ENCODE peak calls at places on chromosomes 11 and 22, in five cellular contexts. One of them, this sample, is unnamed.

GRCh38 chr11:48036011-48036410 is 55.7 kb downstream of the PTPRJ start:
- DNase-seq in IMR-90: peak
- DNase-seq in GM12878: no peak
- DNase-seq in HepG2: no peak
- DNase-seq in K562: no peak
- DNase-seq in this sample: no peak

GRCh38 chr22:50342651-50343540 is at the start of gene PPP6R2:
- DNase-seq in HepG2: peak
- DNase-seq in GM12878: no peak
- DNase-seq in IMR-90: peak
- DNase-seq in K562: peak
- DNase-seq in this sample: peak

GRCh38 chr22:26580240-26580962 is 9.5 kb downstream of the TPST2 start:
- DNase-seq in IMR-90: no peak
- DNase-seq in HepG2: no peak
- DNase-seq in GM12878: no peak
- DNase-seq in K562: no peak
- DNase-seq in this sample: no peak

GRCh38 chr11:64998141-64998540 is 1.4 kb upstream of the BATF2 start:
- DNase-seq in HepG2: peak
- DNase-seq in GM12878: no peak
- DNase-seq in K562: peak
- DNase-seq in IMR-90: no peak
- DNase-seq in this sample: peak

GRCh38 chr22:21070690-21071615 is 25.2 kb downstream of the LRRC74B start:
- DNase-seq in GM12878: no peak
- DNase-seq in K562: peak
- DNase-seq in HepG2: no peak
- DNase-seq in IMR-90: no peak
- DNase-seq in this sample: no peak

GRCh38 chr11:61698173-61698965 is 18.2 kb downstream of the DAGLA start:
- DNase-seq in IMR-90: no peak
- DNase-seq in HepG2: no peak
- DNase-seq in K562: no peak
- DNase-seq in GM12878: no peak
- DNase-seq in this sample: no peak

GRCh38 chr11:108135845-108136599 is 14.7 kb downstream of the ACAT1 start:
- DNase-seq in HepG2: no peak
- DNase-seq in IMR-90: peak
- DNase-seq in K562: no peak
- DNase-seq in GM12878: no peak
- DNase-seq in this sample: no peak

GRCh38 chr11:8309862-8310261 is 46.2 kb upstream of the LMO1 start:
- DNase-seq in IMR-90: no peak
- DNase-seq in K562: no peak
- DNase-seq in GM12878: no peak
- DNase-seq in HepG2: no peak
- DNase-seq in this sample: peak

GRCh38 chr11:47784785-47785381 is 17.7 kb upstream of the FNBP4 start:
- DNase-seq in HepG2: no peak
- DNase-seq in K562: no peak
- DNase-seq in GM12878: no peak
- DNase-seq in IMR-90: no peak
- DNase-seq in this sample: no peak

GRCh38 chr11:43579171-43579918 is 101.2 kb upstream of the HSD17B12 start:
- DNase-seq in IMR-90: peak
- DNase-seq in K562: peak
- DNase-seq in HepG2: no peak
- DNase-seq in GM12878: no peak
- DNase-seq in this sample: peak

GRCh38 chr11:19359425-19360000 is 118.8 kb upstream of the E2F8 start:
- DNase-seq in GM12878: no peak
- DNase-seq in IMR-90: peak
- DNase-seq in K562: no peak
- DNase-seq in HepG2: no peak
- DNase-seq in this sample: no peak

GRCh38 chr22:29122041-29122440 is 49.2 kb downstream of the KREMEN1 start:
- DNase-seq in HepG2: no peak
- DNase-seq in K562: no peak
- DNase-seq in GM12878: no peak
- DNase-seq in IMR-90: no peak
- DNase-seq in this sample: no peak
- H3K4me2 ChIP-seq in HepG2: no peak
- H3K4me2 ChIP-seq in K562: no peak
- H3K4me2 ChIP-seq in GM12878: no peak
- H3K4me2 ChIP-seq in IMR-90: no peak
- H3K4me2 ChIP-seq in this sample: no peak

GRCh38 chr11:112248216-112248615 is 12.4 kb downstream of the PLET1 start:
- DNase-seq in GM12878: no peak
- DNase-seq in K562: no peak
- DNase-seq in HepG2: no peak
- DNase-seq in IMR-90: peak
- DNase-seq in this sample: no peak
- TF ChIP-seq MXI1 in GM12878: no peak
- TF ChIP-seq MXI1 in K562: no peak
- TF ChIP-seq MXI1 in HepG2: no peak
- TF ChIP-seq MXI1 in IMR-90: no peak
- TF ChIP-seq MXI1 in this sample: no peak

GRCh38 chr11:123069878-123070821 is 8.2 kb upstream of the HSPA8 start:
- DNase-seq in GM12878: no peak
- DNase-seq in IMR-90: no peak
- DNase-seq in HepG2: no peak
- DNase-seq in K562: no peak
- DNase-seq in this sample: no peak
- H3K4me2 ChIP-seq in GM12878: peak
- H3K4me2 ChIP-seq in IMR-90: no peak
- H3K4me2 ChIP-seq in HepG2: no peak
- H3K4me2 ChIP-seq in K562: no peak
- H3K4me2 ChIP-seq in this sample: no peak

GRCh38 chr11:107102692-107103463 is 84.6 kb upstream of the GUCY1A2 start:
- DNase-seq in IMR-90: no peak
- DNase-seq in K562: no peak
- DNase-seq in GM12878: no peak
- DNase-seq in HepG2: no peak
- DNase-seq in this sample: no peak
- TF ChIP-seq MXI1 in IMR-90: no peak
- TF ChIP-seq MXI1 in K562: no peak
- TF ChIP-seq MXI1 in GM12878: no peak
- TF ChIP-seq MXI1 in HepG2: no peak
- TF ChIP-seq MXI1 in this sample: no peak

GRCh38 chr11:132587716-132588115 is 944.6 kb downstream of the OPCML start:
- DNase-seq in GM12878: no peak
- DNase-seq in HepG2: no peak
- DNase-seq in IMR-90: no peak
- DNase-seq in K562: no peak
- DNase-seq in this sample: no peak
- H3K4me2 ChIP-seq in GM12878: no peak
- H3K4me2 ChIP-seq in HepG2: no peak
- H3K4me2 ChIP-seq in IMR-90: no peak
- H3K4me2 ChIP-seq in K562: no peak
- H3K4me2 ChIP-seq in this sample: no peak

GRCh38 chr22:27748355-27749168 is 53.0 kb downstream of the MN1 start:
- DNase-seq in K562: no peak
- DNase-seq in GM12878: no peak
- DNase-seq in IMR-90: peak
- DNase-seq in HepG2: no peak
- DNase-seq in this sample: no peak

GRCh38 chr22:27747396-27748256 is 53.9 kb downstream of the MN1 start:
- DNase-seq in GM12878: no peak
- DNase-seq in HepG2: no peak
- DNase-seq in IMR-90: no peak
- DNase-seq in K562: peak
- DNase-seq in this sample: no peak

GRCh38 chr22:27750866-27751265 is 50.7 kb downstream of the MN1 start:
- DNase-seq in K562: no peak
- DNase-seq in IMR-90: no peak
- DNase-seq in GM12878: no peak
- DNase-seq in HepG2: no peak
- DNase-seq in this sample: no peak

GRCh38 chr22:27751277-27752070 is 50.1 kb downstream of the MN1 start:
- DNase-seq in GM12878: no peak
- DNase-seq in IMR-90: no peak
- DNase-seq in HepG2: no peak
- DNase-seq in K562: no peak
- DNase-seq in this sample: no peak

DNA sequence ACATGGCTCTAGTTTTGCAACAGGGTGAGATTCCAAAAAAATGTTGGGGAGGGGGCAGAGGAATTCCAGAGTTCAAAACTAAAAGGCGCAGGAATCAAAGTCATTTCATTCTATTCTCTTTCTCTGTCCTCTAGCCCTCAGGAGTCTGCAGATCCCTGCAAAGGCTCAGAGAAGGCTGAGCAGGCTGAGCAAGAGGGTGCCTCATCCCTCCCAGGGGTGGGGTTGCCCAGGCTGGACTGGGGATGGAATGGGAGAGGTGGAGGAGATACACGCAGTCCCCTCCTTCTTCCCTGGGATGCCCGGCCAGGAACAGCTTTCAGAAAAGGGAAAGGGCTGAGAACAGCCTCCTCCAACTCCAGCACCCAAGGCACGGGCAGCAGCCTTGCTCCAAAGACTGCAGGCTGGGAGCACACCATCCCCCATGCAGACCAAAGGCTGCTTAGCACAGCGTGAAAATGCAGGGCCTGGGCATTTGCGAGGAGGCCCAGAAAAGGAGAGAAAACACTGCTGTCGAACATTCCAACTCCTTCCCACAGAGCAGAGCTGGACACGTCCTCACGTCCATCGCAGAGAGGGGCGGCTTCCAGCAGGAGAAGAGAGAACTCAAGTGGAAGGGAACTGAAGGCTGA is 51.8 kb downstream of the MN1 start:
- DNase-seq in HepG2: no peak
- DNase-seq in K562: no peak
- DNase-seq in GM12878: no peak
- DNase-seq in IMR-90: peak
- DNase-seq in this sample: no peak
- TF ChIP-seq MXI1 in HepG2: no peak
- TF ChIP-seq MXI1 in K562: no peak
- TF ChIP-seq MXI1 in GM12878: no peak
- TF ChIP-seq MXI1 in IMR-90: no peak
- TF ChIP-seq MXI1 in this sample: no peak

DNA sequence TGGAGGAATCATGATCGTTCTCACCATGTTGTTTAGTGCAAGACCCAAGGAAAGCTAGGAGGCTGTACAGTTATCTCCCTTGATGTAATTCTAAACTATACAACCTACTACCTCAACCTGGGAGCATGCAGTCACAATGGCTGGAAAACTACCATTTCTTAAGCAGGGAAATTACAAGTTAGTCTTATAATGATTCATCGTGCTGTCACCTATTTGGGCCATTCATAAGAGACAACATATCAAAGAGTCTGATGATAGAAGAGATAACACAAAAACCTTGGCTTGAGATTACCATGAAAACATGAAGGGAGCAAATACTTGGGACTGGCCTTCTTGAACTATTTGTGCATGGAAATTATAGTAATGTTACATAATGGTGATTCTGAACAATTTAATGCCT is 30.5 kb upstream of the BLID start:
- DNase-seq in K562: no peak
- DNase-seq in IMR-90: peak
- DNase-seq in HepG2: no peak
- DNase-seq in GM12878: no peak
- DNase-seq in this sample: no peak
- H3K4me2 ChIP-seq in K562: no peak
- H3K4me2 ChIP-seq in IMR-90: peak
- H3K4me2 ChIP-seq in HepG2: no peak
- H3K4me2 ChIP-seq in GM12878: no peak
- H3K4me2 ChIP-seq in this sample: no peak

DNA sequence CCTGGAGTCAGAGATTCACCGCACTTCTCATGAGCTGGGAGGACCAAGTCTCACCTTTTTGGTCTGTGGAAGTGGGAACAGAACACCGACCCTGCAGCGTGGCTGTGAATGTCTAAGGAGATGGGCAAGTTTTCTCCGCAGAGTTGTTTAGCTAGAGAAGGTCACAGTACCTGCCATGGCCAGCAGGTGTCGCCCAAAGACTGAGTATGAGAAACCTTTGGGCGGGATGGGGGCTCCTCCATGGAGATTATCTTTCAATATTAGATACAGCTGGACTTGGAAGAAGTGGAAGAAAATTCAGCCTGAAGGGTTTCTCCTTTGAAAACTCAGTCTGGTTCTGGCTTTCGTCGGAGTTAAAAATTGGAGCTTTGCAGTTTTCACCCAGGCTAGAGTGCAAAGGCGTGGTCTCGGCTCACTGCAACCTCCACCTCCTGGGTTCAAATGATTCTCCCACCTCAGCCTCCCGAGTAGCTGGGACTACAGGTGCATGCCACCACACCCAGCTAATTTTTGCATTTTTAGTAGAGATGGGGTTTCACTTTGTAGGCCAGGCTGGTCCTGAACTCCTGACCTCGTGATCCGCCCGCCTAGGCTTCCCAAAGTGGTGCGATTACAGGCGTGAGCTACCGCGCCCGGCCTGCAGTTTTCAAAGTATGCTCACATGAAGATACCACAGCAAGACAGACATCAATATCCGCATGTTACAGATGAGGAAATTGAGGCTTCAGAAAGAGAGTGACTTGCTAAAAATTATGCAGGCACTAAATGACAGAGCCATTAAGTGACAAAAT is 10.7 kb upstream of the DSCAML1 start:
- DNase-seq in IMR-90: peak
- DNase-seq in HepG2: no peak
- DNase-seq in GM12878: no peak
- DNase-seq in K562: peak
- DNase-seq in this sample: peak
- TF ChIP-seq MXI1 in IMR-90: no peak
- TF ChIP-seq MXI1 in HepG2: no peak
- TF ChIP-seq MXI1 in GM12878: no peak
- TF ChIP-seq MXI1 in K562: no peak
- TF ChIP-seq MXI1 in this sample: no peak

GRCh38 chr11:1468473-1469066 is 18.0 kb downstream of the MOB2 start:
- DNase-seq in IMR-90: no peak
- DNase-seq in K562: no peak
- DNase-seq in HepG2: no peak
- DNase-seq in GM12878: no peak
- DNase-seq in this sample: no peak
- H3K4me2 ChIP-seq in IMR-90: no peak
- H3K4me2 ChIP-seq in K562: no peak
- H3K4me2 ChIP-seq in HepG2: no peak
- H3K4me2 ChIP-seq in GM12878: no peak
- H3K4me2 ChIP-seq in this sample: no peak